ENCODE peak calls at places on chromosomes 7 and 10, in ten cellular contexts. L is cardiac muscle cell, O is upper lobe of right lung, V is epithelial cell of esophagus, W is brain microvascular endothelial cell, Q is A549, N is AG09309, E is IMR-90, G is transverse colon, Y is stomach. Z is an unnamed sample.
A peak's percentile ranks its signal among the peaks of the same experiment; 100 is the strongest.

GRCh38 chr10:116646502-116646901 is 25.7 kb downstream of the PNLIPRP2 start:
- DNase-seq in O (no peak), W (no peak), V (no peak), Q (no peak), Y (no peak), E (no peak), N (no peak), G (no peak), L (no peak), Z (no peak)

GRCh38 chr10:14244801-14245211 is 85.9 kb downstream of the FRMD4A start:
- DNase-seq in G (no peak), W (peak; percentile 39), N (no peak), Q (no peak), Y (no peak), E (peak; percentile 38), L (no peak), V (peak; percentile 64), O (no peak), Z (no peak)

GRCh38 chr10:109427421-109427820 is 495.9 kb downstream of the XPNPEP1 start:
- DNase-seq in O (no peak), N (no peak), W (no peak), G (no peak), L (no peak), E (peak; percentile 51), V (no peak), Q (no peak), Y (no peak), Z (no peak)

GRCh38 chr7:31100445-31100844 is 48.3 kb downstream of the ADCYAP1R1 start:
- DNase-seq in Q (no peak), Y (no peak), G (no peak), W (peak; percentile 9), L (no peak), N (no peak), E (peak; percentile 32), O (no peak), V (peak; percentile 31), Z (no peak)

GRCh38 chr7:147276783-147277370 is 1160.3 kb downstream of the CNTNAP2 start:
- DNase-seq in O (no peak), Y (no peak), V (no peak), E (no peak), N (no peak), W (no peak), G (no peak), Q (no peak), L (no peak), Z (no peak)

GRCh38 chr7:50628469-50629084 is 63.4 kb upstream of the DDC start:
- DNase-seq in G (no peak), L (peak; percentile 56), O (no peak), E (no peak), Y (no peak), V (no peak), N (no peak), Q (no peak), W (no peak), Z (no peak)

GRCh38 chr7:87505557-87506242 is 30.2 kb upstream of the ABCB4 start:
- DNase-seq in O (no peak), V (no peak), W (no peak), Y (no peak), E (no peak), G (no peak), N (no peak), Q (no peak), L (no peak), Z (no peak)

GRCh38 chr10:132677905-132678298 is 108.0 kb downstream of the NKX6-2 start:
- DNase-seq in Y (no peak), G (no peak), O (peak; percentile 46), V (no peak), E (no peak), N (no peak), W (no peak), Q (no peak), L (no peak), Z (no peak)

GRCh38 chr10:43284341-43284910 is 17.6 kb upstream of the RASGEF1A start:
- DNase-seq in L (peak; percentile 74), E (no peak), Q (no peak), G (no peak), O (no peak), V (peak; percentile 63), N (no peak), W (no peak), Y (no peak), Z (no peak)

GRCh38 chr7:50973814-50974213 is 191.1 kb upstream of the GRB10 start:
- DNase-seq in W (no peak), N (no peak), Q (no peak), E (no peak), L (no peak), Y (no peak), G (no peak), V (no peak), O (no peak), Z (no peak)

GRCh38 chr10:78892383-78893191 is 176.2 kb upstream of the ZMIZ1 start:
- DNase-seq in Y (no peak), Q (no peak), W (no peak), V (no peak), N (no peak), O (no peak), G (no peak), L (no peak), E (no peak), Z (no peak)

GRCh38 chr10:37707829-37708578 is 149.4 kb downstream of the ZNF248 start:
- DNase-seq in N (no peak), G (no peak), L (no peak), V (no peak), O (no peak), W (no peak), Y (no peak), Q (no peak), E (no peak), Z (no peak)

GRCh38 chr7:69967699-69968450 is 369.6 kb downstream of the AUTS2 start:
- DNase-seq in Q (no peak), O (no peak), W (no peak), N (no peak), G (no peak), E (no peak), L (peak; percentile 28), Y (no peak), V (no peak), Z (no peak)

GRCh38 chr10:43117777-43118583 is 20.3 kb upstream of the CSGALNACT2 start:
- DNase-seq in Q (no peak), N (no peak), G (no peak), V (no peak), W (no peak), O (peak; percentile 45), E (no peak), Y (no peak), L (no peak), Z (no peak)

GRCh38 chr10:26334932-26335573 is 103.1 kb upstream of the APBB1IP start:
- DNase-seq in G (peak; percentile 44), O (no peak), E (peak; percentile 6), N (peak; percentile 38), V (peak; percentile 62), L (peak; percentile 67), W (peak; percentile 49), Q (peak; percentile 54), Y (peak; percentile 61), Z (no peak)

GRCh38 chr7:37916017-37916672 is 472 bp downstream of the SFRP4 start:
- DNase-seq in W (peak; percentile 7), Y (no peak), G (peak; percentile 14), N (no peak), O (peak; percentile 66), E (no peak), V (no peak), L (no peak), Q (no peak), Z (no peak)

GRCh38 chr10:78807504-78808202 is 261.1 kb upstream of the ZMIZ1 start:
- DNase-seq in O (no peak), Y (no peak), L (no peak), E (no peak), G (no peak), W (no peak), N (no peak), V (no peak), Q (no peak), Z (no peak)

GRCh38 chr10:131187886-131188285 is 123.6 kb downstream of the TCERG1L start:
- DNase-seq in Y (no peak), O (no peak), Q (no peak), W (no peak), V (no peak), N (no peak), E (no peak), L (no peak), G (no peak), Z (no peak)

DNA sequence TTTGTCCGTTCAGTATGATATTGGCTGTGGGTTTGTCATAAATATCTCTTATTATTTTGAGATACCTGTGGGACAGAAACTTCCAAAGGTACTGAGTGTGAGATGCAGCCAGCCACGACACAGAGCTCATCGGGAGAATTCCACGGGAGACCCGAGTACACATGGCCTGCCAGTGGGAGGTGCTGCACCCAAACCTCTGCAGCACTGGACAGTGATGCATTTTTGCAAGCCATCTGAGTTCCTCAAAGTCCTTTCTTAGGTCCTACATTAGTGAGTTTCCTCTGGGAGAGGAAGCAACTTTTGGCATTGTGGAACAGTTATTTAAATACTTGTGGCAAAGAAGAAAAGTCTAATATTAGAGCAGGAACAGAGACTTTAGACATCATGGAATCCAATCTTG is 77.5 kb downstream of the ARID5B start:
- DNase-seq in O (peak; percentile 71), V (no peak), W (no peak), G (no peak), Y (no peak), Q (no peak), L (no peak), N (no peak), E (no peak), Z (no peak)
- TF ChIP-seq CTCF in O (peak; percentile 36), V (peak; percentile 15), W (peak; percentile 24), G (no peak), Y (no peak), Q (no peak), L (no peak), N (no peak), E (no peak), Z (peak; percentile 23)

GRCh38 chr10:66982792-66983481 is 57.1 kb downstream of the LRRTM3 start:
- DNase-seq in G (no peak), L (no peak), O (no peak), V (no peak), N (no peak), Q (no peak), W (no peak), Y (no peak), E (no peak), Z (no peak)
- H3K4me3 ChIP-seq in G (no peak overlapping the region), L (no peak overlapping the region), O (no peak overlapping the region), V (no peak overlapping the region), N (no peak overlapping the region), Q (no peak overlapping the region), W (no peak overlapping the region), Y (no peak overlapping the region), E (no peak overlapping the region), Z (no peak overlapping the region)

DNA sequence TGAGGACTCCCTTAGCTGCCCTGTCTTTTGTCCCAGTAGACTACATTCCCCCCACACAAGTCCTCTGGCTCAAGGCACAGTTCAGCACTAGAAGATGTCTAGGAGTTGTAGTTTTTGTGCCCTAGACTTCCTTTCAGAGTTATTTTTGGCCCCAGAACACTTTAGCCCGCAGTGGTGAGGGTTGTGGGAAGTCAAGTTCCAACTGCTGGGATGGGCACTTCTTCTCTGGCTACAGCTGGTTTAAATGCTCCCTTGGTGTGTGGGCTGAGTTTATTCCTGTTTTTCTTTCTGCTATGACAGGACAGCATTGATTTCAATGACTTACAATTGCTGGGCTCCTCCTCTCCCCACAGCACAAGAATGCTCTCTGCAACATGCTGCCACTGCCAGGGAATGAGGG is 56.6 kb downstream of the SLC13A1 start:
- DNase-seq in Q (no peak), O (no peak), E (no peak), W (no peak), V (no peak), N (no peak), L (no peak), G (no peak), Y (no peak), Z (no peak)
- TF ChIP-seq CTCF in Q (no peak), O (no peak), E (no peak), W (no peak), V (no peak), N (no peak), L (no peak), G (no peak), Y (no peak), Z (no peak)

GRCh38 chr10:95350212-95350829 is 59.5 kb upstream of the PDLIM1 start:
- DNase-seq in Y (no peak), Q (no peak), V (no peak), G (no peak), W (no peak), L (no peak), O (no peak), E (peak; percentile 43), N (peak; percentile 14), Z (no peak)
- H3K4me3 ChIP-seq in Y (no peak overlapping the region), Q (no peak overlapping the region), V (no peak overlapping the region), G (no peak overlapping the region), W (no peak overlapping the region), L (no peak overlapping the region), O (no peak overlapping the region), E (no peak overlapping the region), N (no peak overlapping the region), Z (no peak overlapping the region)